ENCODE peak calls at places on chromosomes 1 and 21, in five cellular contexts. One of them, this sample, is unnamed.

GRCh38 chr1:234639968-234640367 is 30.0 kb upstream of the IRF2BP2 start:
- DNase-seq in NB4: no peak
- DNase-seq in IMR-90: no peak
- DNase-seq in kidney glomerular epithelial cell: no peak
- DNase-seq in Kasumi-1: no peak
- DNase-seq in this sample: no peak

GRCh38 chr1:150020711-150021110 is 10.2 kb upstream of the OTUD7B start:
- DNase-seq in NB4: no peak
- DNase-seq in IMR-90: no peak
- DNase-seq in kidney glomerular epithelial cell: no peak
- DNase-seq in Kasumi-1: no peak
- DNase-seq in this sample: peak

GRCh38 chr1:93815738-93816110 is 63.3 kb downstream of the DNTTIP2 start:
- DNase-seq in NB4: no peak
- DNase-seq in IMR-90: no peak
- DNase-seq in kidney glomerular epithelial cell: no peak
- DNase-seq in Kasumi-1: no peak
- DNase-seq in this sample: no peak

GRCh38 chr21:44664691-44665090 is 2.0 kb downstream of the KRTAP12-2 start:
- DNase-seq in NB4: no peak
- DNase-seq in IMR-90: no peak
- DNase-seq in kidney glomerular epithelial cell: no peak
- DNase-seq in Kasumi-1: no peak
- DNase-seq in this sample: no peak

GRCh38 chr21:39561128-39561527 is 51.6 kb upstream of the B3GALT5 start:
- DNase-seq in NB4: no peak
- DNase-seq in IMR-90: no peak
- DNase-seq in kidney glomerular epithelial cell: no peak
- DNase-seq in Kasumi-1: no peak
- DNase-seq in this sample: no peak

GRCh38 chr1:25037174-25038074 is 107.3 kb upstream of the RUNX3 start:
- DNase-seq in NB4: peak
- DNase-seq in IMR-90: peak
- DNase-seq in kidney glomerular epithelial cell: no peak
- DNase-seq in Kasumi-1: peak
- DNase-seq in this sample: peak

GRCh38 chr1:30778979-30779293 is 21.4 kb upstream of the LAPTM5 start:
- DNase-seq in NB4: no peak
- DNase-seq in IMR-90: no peak
- DNase-seq in kidney glomerular epithelial cell: no peak
- DNase-seq in Kasumi-1: no peak
- DNase-seq in this sample: no peak

GRCh38 chr1:200366577-200367253 is 43.1 kb downstream of the ZNF281 start:
- DNase-seq in NB4: peak
- DNase-seq in IMR-90: no peak
- DNase-seq in kidney glomerular epithelial cell: peak
- DNase-seq in Kasumi-1: peak
- DNase-seq in this sample: peak

GRCh38 chr1:44677201-44677520 is 2.6 kb downstream of the ARMH1 start:
- DNase-seq in NB4: peak
- DNase-seq in IMR-90: peak
- DNase-seq in kidney glomerular epithelial cell: no peak
- DNase-seq in Kasumi-1: peak
- DNase-seq in this sample: peak

GRCh38 chr21:44898851-44899767 is 21.6 kb downstream of the ITGB2 start:
- DNase-seq in NB4: no peak
- DNase-seq in IMR-90: no peak
- DNase-seq in kidney glomerular epithelial cell: no peak
- DNase-seq in Kasumi-1: no peak
- DNase-seq in this sample: no peak

GRCh38 chr1:1973716-1974642 is 29.6 kb downstream of the CFAP74 start:
- DNase-seq in NB4: no peak
- DNase-seq in IMR-90: no peak
- DNase-seq in kidney glomerular epithelial cell: no peak
- DNase-seq in Kasumi-1: no peak
- DNase-seq in this sample: no peak

GRCh38 chr1:116292929-116293725 is 79.9 kb upstream of the ATP1A1 start:
- DNase-seq in NB4: no peak
- DNase-seq in IMR-90: no peak
- DNase-seq in kidney glomerular epithelial cell: no peak
- DNase-seq in Kasumi-1: no peak
- DNase-seq in this sample: no peak

GRCh38 chr21:32794643-32795042 is 23.1 kb upstream of the PAXBP1 start:
- DNase-seq in NB4: no peak
- DNase-seq in IMR-90: no peak
- DNase-seq in kidney glomerular epithelial cell: peak
- DNase-seq in Kasumi-1: no peak
- DNase-seq in this sample: no peak

GRCh38 chr1:199064971-199065370 is 426.1 kb downstream of the PTPRC start:
- DNase-seq in NB4: no peak
- DNase-seq in IMR-90: no peak
- DNase-seq in kidney glomerular epithelial cell: no peak
- DNase-seq in Kasumi-1: no peak
- DNase-seq in this sample: no peak

GRCh38 chr1:241688940-241689368 is 36.9 kb downstream of the WDR64 start:
- DNase-seq in NB4: no peak
- DNase-seq in IMR-90: peak
- DNase-seq in kidney glomerular epithelial cell: peak
- DNase-seq in Kasumi-1: no peak
- DNase-seq in this sample: no peak

GRCh38 chr1:26471498-26472329 is 526 bp upstream of the HMGN2 start:
- DNase-seq in NB4: peak
- DNase-seq in IMR-90: peak
- DNase-seq in kidney glomerular epithelial cell: no peak
- DNase-seq in Kasumi-1: peak
- DNase-seq in this sample: peak

GRCh38 chr1:201140235-201140940 is 13.4 kb upstream of the ASCL5 start:
- DNase-seq in NB4: peak
- DNase-seq in IMR-90: no peak
- DNase-seq in kidney glomerular epithelial cell: no peak
- DNase-seq in Kasumi-1: no peak
- DNase-seq in this sample: no peak

GRCh38 chr1:228540161-228540917 is 53.2 kb downstream of the RNF187 start:
- DNase-seq in NB4: no peak
- DNase-seq in IMR-90: no peak
- DNase-seq in kidney glomerular epithelial cell: no peak
- DNase-seq in Kasumi-1: no peak
- DNase-seq in this sample: no peak

GRCh38 chr1:209733409-209734192 is 22.3 kb upstream of the TRAF3IP3 start:
- DNase-seq in NB4: no peak
- DNase-seq in IMR-90: no peak
- DNase-seq in kidney glomerular epithelial cell: peak
- DNase-seq in Kasumi-1: no peak
- DNase-seq in this sample: peak

GRCh38 chr1:206855863-206856262 is 9.6 kb upstream of the IL20 start:
- DNase-seq in NB4: no peak
- DNase-seq in IMR-90: no peak
- DNase-seq in kidney glomerular epithelial cell: no peak
- DNase-seq in Kasumi-1: no peak
- DNase-seq in this sample: no peak

GRCh38 chr1:222777463-222777862 is 37.4 kb upstream of the DISP1 start:
- DNase-seq in NB4: no peak
- DNase-seq in IMR-90: peak
- DNase-seq in kidney glomerular epithelial cell: no peak
- DNase-seq in Kasumi-1: no peak
- DNase-seq in this sample: no peak

GRCh38 chr1:156496211-156496761 is 4.3 kb downstream of the MEF2D start:
- DNase-seq in NB4: no peak
- DNase-seq in IMR-90: peak
- DNase-seq in kidney glomerular epithelial cell: no peak
- DNase-seq in Kasumi-1: no peak
- DNase-seq in this sample: peak

GRCh38 chr1:223838125-223838854 is 7.5 kb downstream of the TP53BP2 start:
- DNase-seq in NB4: no peak
- DNase-seq in IMR-90: no peak
- DNase-seq in kidney glomerular epithelial cell: no peak
- DNase-seq in Kasumi-1: no peak
- DNase-seq in this sample: no peak

GRCh38 chr1:27350673-27351540 is 9.1 kb downstream of the SYTL1 start:
- DNase-seq in NB4: no peak
- DNase-seq in IMR-90: no peak
- DNase-seq in kidney glomerular epithelial cell: no peak
- DNase-seq in Kasumi-1: no peak
- DNase-seq in this sample: no peak

This sample was measured in Karpas-422.